ENCODE peak calls at places on chromosomes 12 and 14, in six cellular contexts. One of them, this sample, is unnamed.

GRCh38 chr12:92608418-92609091 is 94.2 kb upstream of the PLEKHG7 start:
- DNase-seq in neural progenitor cell: peak; percentile 48
- DNase-seq in nephron progenitor cell: no peak
- DNase-seq in A549: peak; percentile 76
- DNase-seq in sigmoid colon: no peak
- DNase-seq in germinal center: no peak
- DNase-seq in this sample: peak; percentile 34

GRCh38 chr12:122944588-122944987 is 21.7 kb downstream of the ABCB9 start:
- DNase-seq in neural progenitor cell: no peak
- DNase-seq in nephron progenitor cell: no peak
- DNase-seq in A549: peak; percentile 67
- DNase-seq in sigmoid colon: no peak
- DNase-seq in germinal center: no peak
- DNase-seq in this sample: no peak

GRCh38 chr12:44876554-44877275 is 600 bp upstream of the NELL2 start:
- DNase-seq in neural progenitor cell: peak; percentile 85
- DNase-seq in nephron progenitor cell: peak; percentile 87
- DNase-seq in A549: peak; percentile 33
- DNase-seq in sigmoid colon: no peak
- DNase-seq in germinal center: peak; percentile 70
- DNase-seq in this sample: peak; percentile 17

GRCh38 chr12:49336645-49337584 is at the start of gene C1QL4:
- DNase-seq in neural progenitor cell: peak; percentile 94
- DNase-seq in nephron progenitor cell: peak; percentile 99
- DNase-seq in A549: peak; percentile 75
- DNase-seq in sigmoid colon: peak; percentile 85
- DNase-seq in germinal center: peak; percentile 90
- DNase-seq in this sample: peak; percentile 82

GRCh38 chr12:129863938-129864337 is 39.9 kb downstream of the TMEM132D start:
- DNase-seq in neural progenitor cell: no peak
- DNase-seq in nephron progenitor cell: no peak
- DNase-seq in A549: no peak
- DNase-seq in sigmoid colon: no peak
- DNase-seq in germinal center: no peak
- DNase-seq in this sample: no peak

GRCh38 chr12:18808221-18808620 is 70.3 kb downstream of the CAPZA3 start:
- DNase-seq in neural progenitor cell: no peak
- DNase-seq in nephron progenitor cell: no peak
- DNase-seq in A549: no peak
- DNase-seq in sigmoid colon: no peak
- DNase-seq in germinal center: no peak
- DNase-seq in this sample: no peak

GRCh38 chr12:117045175-117045997 is 53.8 kb downstream of the TESC start:
- DNase-seq in neural progenitor cell: no peak
- DNase-seq in nephron progenitor cell: no peak
- DNase-seq in A549: no peak
- DNase-seq in sigmoid colon: no peak
- DNase-seq in germinal center: no peak
- DNase-seq in this sample: no peak

GRCh38 chr14:59464651-59465569 is at the start of gene GPR135:
- DNase-seq in neural progenitor cell: peak; percentile 89
- DNase-seq in nephron progenitor cell: peak; percentile 91
- DNase-seq in A549: no peak
- DNase-seq in sigmoid colon: peak; percentile 88
- DNase-seq in germinal center: peak; percentile 73
- DNase-seq in this sample: no peak

GRCh38 chr12:121079736-121080272 is 40.8 kb upstream of the OASL start:
- DNase-seq in neural progenitor cell: no peak
- DNase-seq in nephron progenitor cell: no peak
- DNase-seq in A549: no peak
- DNase-seq in sigmoid colon: no peak
- DNase-seq in germinal center: no peak
- DNase-seq in this sample: no peak

GRCh38 chr12:91804533-91804932 is 341.1 kb downstream of the BTG1 start:
- DNase-seq in neural progenitor cell: no peak
- DNase-seq in nephron progenitor cell: no peak
- DNase-seq in A549: no peak
- DNase-seq in sigmoid colon: no peak
- DNase-seq in germinal center: no peak
- DNase-seq in this sample: no peak

GRCh38 chr12:52455818-52456217 is 3.9 kb upstream of the KRT6B start:
- DNase-seq in neural progenitor cell: no peak
- DNase-seq in nephron progenitor cell: no peak
- DNase-seq in A549: no peak
- DNase-seq in sigmoid colon: no peak
- DNase-seq in germinal center: no peak
- DNase-seq in this sample: no peak

GRCh38 chr12:40055227-40055579 is 50.7 kb downstream of the SLC2A13 start:
- DNase-seq in neural progenitor cell: no peak
- DNase-seq in nephron progenitor cell: no peak
- DNase-seq in A549: peak; percentile 23
- DNase-seq in sigmoid colon: no peak
- DNase-seq in germinal center: no peak
- DNase-seq in this sample: no peak

GRCh38 chr12:39990122-39991101 is 115.5 kb downstream of the SLC2A13 start:
- DNase-seq in neural progenitor cell: peak; percentile 22
- DNase-seq in nephron progenitor cell: peak; percentile 52
- DNase-seq in A549: peak; percentile 53
- DNase-seq in sigmoid colon: peak; percentile 70
- DNase-seq in germinal center: peak; percentile 48
- DNase-seq in this sample: peak; percentile 67

GRCh38 chr12:6044082-6044481 is 80.4 kb downstream of the VWF start:
- DNase-seq in neural progenitor cell: no peak
- DNase-seq in nephron progenitor cell: no peak
- DNase-seq in A549: no peak
- DNase-seq in sigmoid colon: no peak
- DNase-seq in germinal center: no peak
- DNase-seq in this sample: no peak

GRCh38 chr12:52081263-52081733 is 1.8 kb downstream of the SMIM41 start:
- DNase-seq in neural progenitor cell: peak; percentile 22
- DNase-seq in nephron progenitor cell: no peak
- DNase-seq in A549: no peak
- DNase-seq in sigmoid colon: peak; percentile 70
- DNase-seq in germinal center: peak; percentile 86
- DNase-seq in this sample: peak; percentile 93

GRCh38 chr14:43475762-43476161 is 1031.3 kb downstream of the FSCB start:
- DNase-seq in neural progenitor cell: no peak
- DNase-seq in nephron progenitor cell: no peak
- DNase-seq in A549: peak; percentile 0
- DNase-seq in sigmoid colon: no peak
- DNase-seq in germinal center: no peak
- DNase-seq in this sample: no peak

GRCh38 chr12:3622021-3622731 is 130.7 kb downstream of the CRACR2A start:
- DNase-seq in neural progenitor cell: no peak
- DNase-seq in nephron progenitor cell: no peak
- DNase-seq in A549: no peak
- DNase-seq in sigmoid colon: no peak
- DNase-seq in germinal center: no peak
- DNase-seq in this sample: no peak

GRCh38 chr14:46580941-46581671 is 70.5 kb downstream of the RPL10L start:
- DNase-seq in neural progenitor cell: peak; percentile 76
- DNase-seq in nephron progenitor cell: peak; percentile 39
- DNase-seq in A549: peak; percentile 67
- DNase-seq in sigmoid colon: no peak
- DNase-seq in germinal center: no peak
- DNase-seq in this sample: peak; percentile 25

GRCh38 chr12:91111366-91112321 is at the start of gene LUM:
- DNase-seq in neural progenitor cell: peak; percentile 23
- DNase-seq in nephron progenitor cell: peak; percentile 8
- DNase-seq in A549: no peak
- DNase-seq in sigmoid colon: no peak
- DNase-seq in germinal center: no peak
- DNase-seq in this sample: peak; percentile 33

GRCh38 chr14:87252103-87252502 is 740.9 kb downstream of the GALC start:
- DNase-seq in neural progenitor cell: no peak
- DNase-seq in nephron progenitor cell: no peak
- DNase-seq in A549: no peak
- DNase-seq in sigmoid colon: no peak
- DNase-seq in germinal center: no peak
- DNase-seq in this sample: no peak

GRCh38 chr14:70722418-70722817 is 80.7 kb downstream of the TTC9 start:
- DNase-seq in neural progenitor cell: no peak
- DNase-seq in nephron progenitor cell: no peak
- DNase-seq in A549: no peak
- DNase-seq in sigmoid colon: no peak
- DNase-seq in germinal center: no peak
- DNase-seq in this sample: no peak

GRCh38 chr14:103061482-103061976 is 4.2 kb upstream of the CDC42BPB start:
- DNase-seq in neural progenitor cell: no peak
- DNase-seq in nephron progenitor cell: no peak
- DNase-seq in A549: no peak
- DNase-seq in sigmoid colon: peak; percentile 33
- DNase-seq in germinal center: no peak
- DNase-seq in this sample: no peak

GRCh38 chr12:89574736-89575208 is 48.9 kb upstream of the POC1B start:
- DNase-seq in neural progenitor cell: no peak
- DNase-seq in nephron progenitor cell: no peak
- DNase-seq in A549: peak; percentile 24
- DNase-seq in sigmoid colon: no peak
- DNase-seq in germinal center: no peak
- DNase-seq in this sample: peak; percentile 8

GRCh38 chr14:103014466-103015319 is 42.7 kb downstream of the CDC42BPB start:
- DNase-seq in neural progenitor cell: peak; percentile 70
- DNase-seq in nephron progenitor cell: no peak
- DNase-seq in A549: no peak
- DNase-seq in sigmoid colon: no peak
- DNase-seq in germinal center: no peak
- DNase-seq in this sample: no peak

GRCh38 chr14:34055545-34055944 is 104.7 kb upstream of the EGLN3 start:
- DNase-seq in neural progenitor cell: no peak
- DNase-seq in nephron progenitor cell: no peak
- DNase-seq in A549: no peak
- DNase-seq in sigmoid colon: no peak
- DNase-seq in germinal center: no peak
- DNase-seq in this sample: no peak

GRCh38 chr12:6370994-6371754 is 4.2 kb downstream of the SCNN1A start:
- DNase-seq in neural progenitor cell: peak; percentile 81
- DNase-seq in nephron progenitor cell: peak; percentile 73
- DNase-seq in A549: peak; percentile 99
- DNase-seq in sigmoid colon: peak; percentile 59
- DNase-seq in germinal center: no peak
- DNase-seq in this sample: no peak

This sample was measured in NAMALWA.